ENCODE peak calls at places on chromosomes 16 and 17, in four cellular contexts. One of them, this sample, is unnamed. For H3K27me3, the result is how much of the 10 kb centered on the place peaks cover.

GRCh38 chr17:64128787-64129514 is 993 bp downstream of the ERN1 start:
- DNase-seq in SK-N-SH: no peak
- DNase-seq in GM12878: no peak
- DNase-seq in K562: no peak
- DNase-seq in this sample: no peak

GRCh38 chr17:63142836-63143235 is 176.8 kb downstream of the TANC2 start:
- DNase-seq in SK-N-SH: no peak
- DNase-seq in GM12878: no peak
- DNase-seq in K562: no peak
- DNase-seq in this sample: no peak

GRCh38 chr17:49910094-49910857 is 58.7 kb upstream of the DLX4 start:
- DNase-seq in SK-N-SH: peak
- DNase-seq in GM12878: no peak
- DNase-seq in K562: peak
- DNase-seq in this sample: no peak

GRCh38 chr17:8964801-8965393 is 610 bp downstream of the PIK3R5 start:
- DNase-seq in SK-N-SH: no peak
- DNase-seq in GM12878: no peak
- DNase-seq in K562: no peak
- DNase-seq in this sample: no peak

GRCh38 chr16:85389679-85390470 is 223.2 kb upstream of the GSE1 start:
- DNase-seq in SK-N-SH: no peak
- DNase-seq in GM12878: no peak
- DNase-seq in K562: no peak
- DNase-seq in this sample: no peak

GRCh38 chr16:89201467-89202377 is 1.4 kb upstream of the SLC22A31 start:
- DNase-seq in SK-N-SH: peak
- DNase-seq in GM12878: no peak
- DNase-seq in K562: peak
- DNase-seq in this sample: peak

GRCh38 chr17:41937970-41938851 is 7.8 kb downstream of the ODAD4 start:
- DNase-seq in SK-N-SH: peak
- DNase-seq in GM12878: no peak
- DNase-seq in K562: peak
- DNase-seq in this sample: no peak

GRCh38 chr16:17544785-17545184 is 74.0 kb upstream of the XYLT1 start:
- DNase-seq in SK-N-SH: no peak
- DNase-seq in GM12878: no peak
- DNase-seq in K562: peak
- DNase-seq in this sample: no peak

GRCh38 chr17:73956595-73957465 is 246.6 kb upstream of the RPL38 start:
- DNase-seq in SK-N-SH: peak
- DNase-seq in GM12878: no peak
- DNase-seq in K562: peak
- DNase-seq in this sample: no peak

GRCh38 chr16:87035053-87035452 is 282.1 kb downstream of the C16orf95 start:
- DNase-seq in SK-N-SH: no peak
- DNase-seq in GM12878: no peak
- DNase-seq in K562: no peak
- DNase-seq in this sample: no peak

GRCh38 chr17:59001158-59001814 is 105.4 kb downstream of the TRIM37 start:
- DNase-seq in SK-N-SH: no peak
- DNase-seq in GM12878: peak
- DNase-seq in K562: peak
- DNase-seq in this sample: peak

GRCh38 chr17:10477701-10478100 is 8.3 kb upstream of the MYH4 start:
- DNase-seq in SK-N-SH: no peak
- DNase-seq in GM12878: no peak
- DNase-seq in K562: no peak
- DNase-seq in this sample: no peak

GRCh38 chr17:4318596-4318995 is 47.9 kb downstream of the UBE2G1 start:
- DNase-seq in SK-N-SH: no peak
- DNase-seq in GM12878: no peak
- DNase-seq in K562: no peak
- DNase-seq in this sample: peak

GRCh38 chr16:720507-720989 is 398 bp upstream of the ANTKMT start:
- DNase-seq in SK-N-SH: peak
- DNase-seq in GM12878: no peak
- DNase-seq in K562: peak
- DNase-seq in this sample: peak

GRCh38 chr16:20971420-20971819 is 70.8 kb downstream of the LYRM1 start:
- DNase-seq in SK-N-SH: no peak
- DNase-seq in GM12878: no peak
- DNase-seq in K562: no peak
- DNase-seq in this sample: no peak

GRCh38 chr16:31380201-31380600 is 12.9 kb upstream of the ITGAD start:
- DNase-seq in SK-N-SH: no peak
- DNase-seq in GM12878: no peak
- DNase-seq in K562: no peak
- DNase-seq in this sample: no peak

GRCh38 chr16:974001-974601 is 3.3 kb upstream of the LMF1 start:
- DNase-seq in SK-N-SH: no peak
- DNase-seq in GM12878: no peak
- DNase-seq in K562: no peak
- DNase-seq in this sample: no peak

GRCh38 chr16:79049040-79049439 is 551.5 kb downstream of the MAF start:
- DNase-seq in SK-N-SH: no peak
- DNase-seq in GM12878: no peak
- DNase-seq in K562: no peak
- DNase-seq in this sample: no peak

GRCh38 chr16:69217433-69217832 is 30.5 kb downstream of the SNTB2 start:
- DNase-seq in SK-N-SH: no peak
- DNase-seq in GM12878: no peak
- DNase-seq in K562: no peak
- DNase-seq in this sample: peak

GRCh38 chr17:39867891-39868553 is at the start of gene ZPBP2:
- DNase-seq in SK-N-SH: no peak
- DNase-seq in GM12878: no peak
- DNase-seq in K562: no peak
- DNase-seq in this sample: no peak

GRCh38 chr17:38925263-38925995 is at the start of gene LASP1NB:
- DNase-seq in SK-N-SH: peak
- DNase-seq in GM12878: no peak
- DNase-seq in K562: no peak
- DNase-seq in this sample: peak

GRCh38 chr17:59002848-59003247 is 103.8 kb downstream of the TRIM37 start:
- DNase-seq in SK-N-SH: no peak
- DNase-seq in GM12878: no peak
- DNase-seq in K562: no peak
- DNase-seq in this sample: peak

GRCh38 chr17:42720996-42721583 is 23.8 kb downstream of the EZH1 start:
- DNase-seq in SK-N-SH: peak
- DNase-seq in GM12878: no peak
- DNase-seq in K562: peak
- DNase-seq in this sample: peak

GRCh38 chr16:19967963-19968362 is 83.3 kb upstream of the GPRC5B start:
- DNase-seq in SK-N-SH: no peak
- DNase-seq in GM12878: no peak
- DNase-seq in K562: no peak
- DNase-seq in this sample: no peak

GRCh38 chr17:43721537-43722268 is 36.9 kb downstream of the SOST start:
- DNase-seq in SK-N-SH: no peak
- DNase-seq in GM12878: no peak
- DNase-seq in K562: no peak
- DNase-seq in this sample: peak

GRCh38 chr17:42422412-42422957 is 571 bp downstream of the CAVIN1 start:
- DNase-seq in SK-N-SH: peak
- DNase-seq in GM12878: no peak
- DNase-seq in K562: peak
- DNase-seq in this sample: peak

GRCh38 chr16:22314661-22315626 is 17.7 kb downstream of the POLR3E start:
- DNase-seq in SK-N-SH: no peak
- DNase-seq in GM12878: no peak
- DNase-seq in K562: no peak
- DNase-seq in this sample: no peak

GRCh38 chr16:11681526-11681925 is 13.3 kb downstream of the SNN start:
- DNase-seq in SK-N-SH: no peak
- DNase-seq in GM12878: no peak
- DNase-seq in K562: no peak
- DNase-seq in this sample: no peak

GRCh38 chr17:49580055-49580721 is 4.5 kb downstream of the NXPH3 start:
- DNase-seq in SK-N-SH: peak
- DNase-seq in GM12878: no peak
- DNase-seq in K562: no peak
- DNase-seq in this sample: no peak

GRCh38 chr17:15261818-15262290 is 3.3 kb downstream of the PMP22 start:
- DNase-seq in SK-N-SH: no peak
- DNase-seq in GM12878: no peak
- DNase-seq in K562: no peak
- DNase-seq in this sample: no peak

GRCh38 chr16:54928016-54928356 is 2.7 kb upstream of the IRX5 start:
- DNase-seq in SK-N-SH: no peak
- DNase-seq in GM12878: no peak
- DNase-seq in K562: no peak
- DNase-seq in this sample: no peak
- TF ChIP-seq RFX5 in SK-N-SH: no peak
- TF ChIP-seq RFX5 in GM12878: no peak
- TF ChIP-seq RFX5 in K562: no peak
- TF ChIP-seq RFX5 in this sample: no peak

DNA sequence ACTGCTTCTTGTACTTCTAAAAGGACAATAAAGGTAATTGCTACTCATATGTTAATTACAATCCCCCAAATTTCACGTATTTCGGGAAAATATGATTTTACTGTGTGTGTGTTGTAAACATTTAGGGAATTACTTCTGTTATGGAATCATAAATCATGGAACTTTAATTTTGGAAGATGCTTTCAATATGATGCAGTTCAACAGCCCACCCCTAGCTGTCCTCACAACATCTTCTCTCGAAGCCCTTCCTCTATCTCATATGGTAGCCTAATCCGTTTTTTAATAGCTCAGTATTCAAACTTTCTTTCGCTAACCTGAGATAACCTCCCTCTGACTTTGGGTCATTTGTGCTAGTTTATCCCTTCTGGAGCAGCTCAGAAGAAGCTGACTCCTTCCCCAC is 78.4 kb downstream of the ANKFN1 start:
- DNase-seq in SK-N-SH: no peak
- DNase-seq in GM12878: no peak
- DNase-seq in K562: no peak
- DNase-seq in this sample: no peak
- H3K27me3 ChIP-seq in SK-N-SH: under half
- H3K27me3 ChIP-seq in GM12878: under half
- H3K27me3 ChIP-seq in K562: under half
- H3K27me3 ChIP-seq in this sample: under half

GRCh38 chr17:72110953-72111339 is 9.9 kb upstream of the SOX9 start:
- DNase-seq in SK-N-SH: peak
- DNase-seq in GM12878: no peak
- DNase-seq in K562: no peak
- DNase-seq in this sample: no peak
- H3K4me2 ChIP-seq in SK-N-SH: no peak
- H3K4me2 ChIP-seq in GM12878: peak
- H3K4me2 ChIP-seq in K562: no peak
- H3K4me2 ChIP-seq in this sample: peak

DNA sequence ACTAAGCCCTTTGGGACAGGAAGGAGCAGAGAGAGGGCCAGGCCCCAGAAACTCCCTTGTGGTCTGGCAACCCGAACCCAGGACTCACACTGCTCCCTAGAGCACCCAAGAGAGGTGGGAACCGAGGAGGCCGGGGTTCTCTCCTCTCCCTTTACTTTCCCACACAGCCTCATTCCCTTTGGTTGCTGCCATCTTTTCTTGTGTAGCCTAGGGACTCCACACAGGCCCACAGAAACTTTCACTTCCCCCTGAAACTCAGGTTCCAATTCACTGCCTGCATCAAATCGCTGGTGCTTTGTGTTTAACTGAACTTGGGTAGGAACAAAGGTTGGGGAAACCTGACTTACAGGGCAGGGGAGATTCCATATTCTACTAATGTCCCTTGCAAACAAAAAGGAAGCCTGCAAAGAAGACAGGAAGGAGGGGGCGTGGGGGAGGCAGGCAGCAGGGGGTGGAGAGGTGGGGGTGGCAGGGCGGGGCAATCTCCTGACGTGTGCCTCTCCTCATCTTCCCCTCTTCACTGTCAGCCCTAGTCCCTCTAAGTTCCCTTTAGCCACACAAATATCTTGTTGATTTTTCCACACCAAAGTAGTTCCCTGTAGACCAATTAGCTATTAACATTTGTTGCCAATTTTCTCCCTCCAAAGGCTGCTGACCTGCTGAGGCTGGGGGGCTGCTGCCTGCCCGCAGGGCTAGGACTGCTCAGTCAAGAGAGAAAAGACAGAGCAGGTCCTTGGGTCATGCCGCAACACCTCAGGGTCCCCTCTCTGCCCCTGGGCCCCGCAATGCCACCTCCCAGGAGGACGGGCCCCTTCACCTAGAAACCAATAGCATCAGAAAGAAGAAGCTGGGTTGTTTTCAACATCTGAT is 8.0 kb downstream of the ST3GAL2 start:
- DNase-seq in SK-N-SH: no peak
- DNase-seq in GM12878: peak
- DNase-seq in K562: peak
- DNase-seq in this sample: peak
- TF ChIP-seq RFX5 in SK-N-SH: no peak
- TF ChIP-seq RFX5 in GM12878: no peak
- TF ChIP-seq RFX5 in K562: no peak
- TF ChIP-seq RFX5 in this sample: no peak

GRCh38 chr16:30096862-30097563 is 1.0 kb upstream of the YPEL3 start:
- DNase-seq in SK-N-SH: no peak
- DNase-seq in GM12878: no peak
- DNase-seq in K562: no peak
- DNase-seq in this sample: no peak

GRCh38 chr16:30095166-30096078 is 591 bp downstream of the YPEL3 start:
- DNase-seq in SK-N-SH: no peak
- DNase-seq in GM12878: no peak
- DNase-seq in K562: no peak
- DNase-seq in this sample: no peak

GRCh38 chr16:30096105-30096861 is at the start of gene YPEL3:
- DNase-seq in SK-N-SH: peak
- DNase-seq in GM12878: peak
- DNase-seq in K562: peak
- DNase-seq in this sample: peak

GRCh38 chr16:30092373-30093010 is 768 bp upstream of the TBX6 start:
- DNase-seq in SK-N-SH: peak
- DNase-seq in GM12878: peak
- DNase-seq in K562: peak
- DNase-seq in this sample: peak

GRCh38 chr16:30094541-30095165 is 1.4 kb downstream of the YPEL3 start:
- DNase-seq in SK-N-SH: no peak
- DNase-seq in GM12878: no peak
- DNase-seq in K562: no peak
- DNase-seq in this sample: no peak
- H3K27me3 ChIP-seq in SK-N-SH: under half
- H3K27me3 ChIP-seq in GM12878: under half
- H3K27me3 ChIP-seq in K562: under half
- H3K27me3 ChIP-seq in this sample: under half